ENCODE peak calls at places on chromosomes 13 and 19, in four cellular contexts. E is breast epithelium, A is IMR-90, T is GM12878. X is an unnamed sample.

GRCh38 chr19:29687897-29688728 is 22.9 kb downstream of the PLEKHF1 start:
- DNase-seq in T (no peak), A (peak; percentile 78), E (no peak), X (no peak)

GRCh38 chr19:4676955-4677731 is 7.0 kb upstream of the MYDGF start:
- DNase-seq in T (no peak), E (no peak), A (peak; percentile 35), X (peak; percentile 27)

GRCh38 chr19:36101550-36102327 is 9.2 kb upstream of the OVOL3 start:
- DNase-seq in A (no peak), E (no peak), T (no peak), X (peak; percentile 50)

GRCh38 chr13:40438022-40438692 is 228.3 kb downstream of the FOXO1 start:
- DNase-seq in T (no peak), A (no peak), E (no peak), X (no peak)

GRCh38 chr13:91181892-91182291 is 165.6 kb upstream of the MIR17HG start:
- DNase-seq in T (no peak), E (no peak), A (no peak), X (no peak)

GRCh38 chr13:40190656-40191100 is 475.8 kb downstream of the FOXO1 start:
- DNase-seq in A (peak; percentile 12), E (no peak), T (no peak), X (peak; percentile 84)

GRCh38 chr13:43307921-43308433 is 284.6 kb downstream of the DNAJC15 start:
- DNase-seq in T (peak; percentile 68), E (peak; percentile 89), A (peak; percentile 87), X (peak; percentile 38)

GRCh38 chr13:113825851-113826250 is 38.0 kb downstream of the GAS6 start:
- DNase-seq in E (no peak), T (no peak), A (no peak), X (no peak)

GRCh38 chr19:58227964-58228583 is 640 bp upstream of the ZNF544 start:
- DNase-seq in A (no peak), E (no peak), T (no peak), X (no peak)

GRCh38 chr19:17294051-17294891 is 9.0 kb downstream of the ABHD8 start:
- DNase-seq in T (no peak), A (no peak), E (no peak), X (peak; percentile 80)

GRCh38 chr13:32878172-32878571 is 138.1 kb upstream of the KL start:
- DNase-seq in E (no peak), T (no peak), A (peak; percentile 73), X (peak; percentile 42)

GRCh38 chr19:56765107-56765506 is 75.4 kb downstream of the PEG3 start:
- DNase-seq in E (peak; percentile 55), A (no peak), T (no peak), X (no peak)

GRCh38 chr13:34901577-34901976 is 40.5 kb upstream of the NBEA start:
- DNase-seq in E (no peak), A (no peak), T (no peak), X (no peak)

DNA sequence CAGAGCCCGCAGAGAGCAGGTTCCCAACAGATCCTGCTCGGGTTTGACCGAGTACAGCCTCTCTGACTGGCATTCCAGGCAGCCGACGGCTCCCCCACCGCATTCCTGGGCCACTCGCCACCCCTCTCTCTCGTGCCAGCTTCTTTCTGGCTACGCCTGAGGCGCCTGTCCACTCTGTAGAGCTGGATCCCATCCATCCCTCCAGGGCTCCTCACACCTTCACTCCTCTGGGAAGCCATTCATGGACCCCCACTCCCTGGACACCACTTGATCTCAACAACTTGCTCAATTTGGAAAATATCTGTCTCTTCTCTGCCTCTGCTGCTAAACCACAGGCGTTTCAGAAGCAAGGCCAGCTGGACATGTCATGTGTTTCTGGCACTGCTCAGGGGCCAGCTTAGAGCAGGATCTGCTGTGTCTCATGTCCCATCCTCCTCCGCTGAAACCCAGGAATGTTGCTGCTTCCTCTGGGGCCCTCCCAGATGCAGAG is 30.6 kb upstream of the ATP1A3 start:
- DNase-seq in T (no peak), A (peak; percentile 48), E (no peak), X (no peak)
- H3K27ac ChIP-seq in T (no peak overlapping the region), A (peak overlapping the region; percentile 38), E (peak overlapping the region; percentile 54), X (no peak overlapping the region)

DNA sequence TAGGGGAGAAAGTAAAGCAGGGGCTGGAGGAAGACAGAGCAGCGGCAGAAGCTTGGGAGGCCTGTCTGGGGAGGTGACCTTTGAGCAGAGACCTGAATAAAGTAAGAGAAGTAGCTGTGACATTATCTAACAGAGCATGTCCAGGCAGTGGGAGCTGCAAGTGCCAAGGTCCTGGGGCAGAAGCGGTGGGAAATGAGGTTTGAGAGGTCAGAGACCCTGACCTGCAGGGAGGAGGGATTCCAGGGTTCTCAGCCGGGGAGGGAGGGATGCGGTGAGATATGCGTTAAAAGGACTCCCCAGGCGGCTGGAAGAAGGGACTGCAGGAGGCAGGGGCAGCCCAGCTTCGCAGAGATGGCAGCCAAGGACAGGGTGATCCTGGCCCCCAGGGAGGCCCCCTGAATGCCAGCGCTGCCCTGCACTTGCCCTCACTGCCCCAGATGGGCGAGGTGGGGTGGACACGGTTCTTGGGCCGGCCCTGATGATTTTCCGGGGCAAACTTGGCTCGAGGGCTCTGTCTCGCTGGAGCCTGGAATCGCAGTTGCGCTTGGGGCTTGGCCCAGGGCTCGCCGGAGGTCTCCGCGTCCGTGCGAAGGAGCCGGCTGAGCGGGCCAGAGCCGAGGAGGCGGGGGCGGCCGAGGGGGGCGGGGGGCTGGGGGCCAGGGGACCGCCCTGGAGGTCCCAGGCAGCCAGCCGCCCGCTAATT is 3.2 kb downstream of the CRLF1 start:
- DNase-seq in A (no peak), E (no peak), T (no peak), X (no peak)
- TF ChIP-seq CTCF in A (no peak), E (no peak), T (no peak), X (no peak)

DNA sequence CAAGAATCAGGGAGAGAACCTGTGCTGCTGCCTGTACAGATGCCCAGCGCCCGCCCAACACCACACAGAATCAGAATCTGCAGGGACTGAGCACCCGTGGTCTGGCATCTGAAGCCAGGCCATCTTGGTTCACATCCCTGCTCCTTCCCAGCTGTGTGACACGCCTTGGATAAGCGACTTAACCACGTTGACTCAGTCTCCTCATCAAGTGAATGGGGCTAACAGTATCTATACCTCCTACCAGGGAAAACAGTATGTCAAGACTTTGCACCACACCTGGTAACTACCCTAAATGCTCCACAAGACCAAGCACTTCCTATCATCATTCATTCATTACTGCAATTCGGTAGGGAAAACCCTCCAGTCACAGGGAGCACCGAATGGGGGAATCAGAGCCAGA is 1.2 kb downstream of the RANBP3 start:
- DNase-seq in T (no peak), E (no peak), A (no peak), X (no peak)
- H3K27ac ChIP-seq in T (peak overlapping the region; percentile 24), E (peak overlapping the region; percentile 92), A (peak overlapping the region; percentile 80), X (peak overlapping the region; percentile 84)

GRCh38 chr13:59487883-59488282 is 675.8 kb downstream of the DIAPH3 start:
- DNase-seq in E (no peak), T (no peak), A (no peak), X (no peak)
- TF ChIP-seq CTCF in E (no peak), T (no peak), A (no peak), X (no peak)

GRCh38 chr19:38899447-38900219 is at the start of the genes NFKBIB and SIRT2:
- DNase-seq in A (peak; percentile 99), T (peak; percentile 99), E (peak; percentile 99), X (peak; percentile 99)

GRCh38 chr19:38900220-38900629 is 456 bp downstream of the NFKBIB start:
- DNase-seq in A (no peak), T (no peak), E (no peak), X (peak; percentile 64)

GRCh38 chr19:38898788-38899446 is 501 bp downstream of the SIRT2 start:
- DNase-seq in E (no peak), A (peak; percentile 19), T (no peak), X (no peak)

GRCh38 chr19:38901683-38902082 is 1.9 kb downstream of the NFKBIB start:
- DNase-seq in T (no peak), E (no peak), A (no peak), X (no peak)

GRCh38 chr19:38900816-38901215 is 1.0 kb downstream of the NFKBIB start:
- DNase-seq in T (no peak), A (no peak), E (no peak), X (no peak)
- H3K27ac ChIP-seq in T (peak overlapping the region; percentile 75), A (no peak overlapping the region), E (peak overlapping the region; percentile 92), X (no peak overlapping the region)

DNA sequence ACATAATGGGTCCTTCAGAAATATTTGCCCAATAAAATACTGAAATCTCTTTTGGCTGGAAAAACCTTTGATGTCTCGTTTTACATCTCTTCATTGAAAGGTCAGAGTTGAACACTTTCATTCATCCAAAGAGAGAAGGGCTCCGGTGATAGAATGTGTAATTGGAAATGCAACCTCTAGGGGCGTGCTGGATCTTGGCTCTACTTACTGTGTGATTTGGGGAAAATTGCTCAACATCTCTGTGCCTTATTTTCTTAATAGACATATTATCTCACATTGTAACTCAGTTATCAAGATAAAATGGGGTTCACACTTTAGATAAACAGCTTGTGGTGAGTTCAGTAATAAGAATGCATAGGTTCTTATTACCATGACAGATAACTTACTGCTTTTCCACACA is 1444.1 kb downstream of the SLITRK5 start:
- DNase-seq in T (no peak), E (no peak), A (no peak), X (no peak)
- TF ChIP-seq CTCF in T (no peak), E (no peak), A (no peak), X (no peak)

DNA sequence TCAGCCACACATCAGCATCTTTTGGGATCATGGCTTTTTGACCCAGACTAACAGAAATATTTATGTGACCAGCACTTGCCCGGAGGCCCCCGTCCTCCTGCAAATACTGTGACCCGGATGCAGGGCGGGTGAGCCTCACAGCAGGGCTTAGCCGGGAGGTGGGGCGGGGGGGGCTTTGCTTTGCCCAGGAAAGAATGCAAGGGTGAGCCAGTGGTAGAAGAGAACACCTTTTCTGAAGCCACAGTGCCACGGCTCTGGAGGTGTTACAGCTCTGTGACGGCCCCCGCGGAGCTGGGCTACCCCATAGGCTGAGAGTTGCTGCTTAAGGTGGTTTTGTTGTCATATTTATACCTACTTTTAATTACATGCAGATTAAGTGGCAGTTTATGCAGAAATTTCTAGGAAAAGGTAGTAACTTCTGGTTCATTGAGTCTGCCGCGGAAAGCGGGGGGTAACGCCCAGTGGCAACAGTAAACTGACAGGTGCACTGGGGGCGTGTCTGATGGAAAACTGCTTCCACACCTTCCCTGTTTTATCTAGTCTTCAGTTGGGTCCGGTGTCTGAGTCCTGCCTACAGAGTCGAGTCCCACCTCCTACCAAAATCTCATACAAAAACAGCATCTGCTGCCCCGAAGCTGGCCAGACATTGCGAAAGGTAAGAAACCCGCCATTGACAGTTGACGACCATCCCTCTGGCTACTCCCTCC is 187.9 kb downstream of the TEX29 start:
- DNase-seq in T (no peak), A (no peak), E (no peak), X (no peak)
- H3K27ac ChIP-seq in T (no peak overlapping the region), A (no peak overlapping the region), E (no peak overlapping the region), X (no peak overlapping the region)

GRCh38 chr13:45482571-45483173 is 17.9 kb downstream of the COG3 start:
- DNase-seq in A (peak; percentile 22), T (no peak), E (no peak), X (peak; percentile 78)

GRCh38 chr13:45479661-45480060 is 14.9 kb downstream of the COG3 start:
- DNase-seq in T (no peak), A (no peak), E (no peak), X (no peak)

GRCh38 chr13:45481688-45482087 is 16.9 kb downstream of the COG3 start:
- DNase-seq in E (no peak), T (no peak), A (no peak), X (peak; percentile 20)
- TF ChIP-seq CTCF in E (no peak), T (no peak), A (no peak), X (no peak)

GRCh38 chr13:26186995-26187394 is 35.1 kb downstream of the RNF6 start:
- DNase-seq in T (no peak), A (no peak), E (no peak), X (no peak)
- H3K27ac ChIP-seq in T (no peak overlapping the region), A (no peak overlapping the region), E (peak overlapping the region; percentile 69), X (peak overlapping the region; percentile 81)

X was measured in RWPE1.